ENCODE peak calls at places on chromosome 20, in four cellular contexts. One of them, this sample, is unnamed.

GRCh38 chr20:51639206-51639832 is 96.8 kb upstream of the NFATC2 start:
- DNase-seq in ovary: peak; percentile 76
- DNase-seq in body of pancreas: peak; percentile 63
- DNase-seq in esophagus muscularis mucosa: no peak
- DNase-seq in this sample: no peak

GRCh38 chr20:39935921-39936320 is 753.1 kb downstream of the MAFB start:
- DNase-seq in esophagus muscularis mucosa: no peak
- DNase-seq in ovary: no peak
- DNase-seq in body of pancreas: no peak
- DNase-seq in this sample: no peak

GRCh38 chr20:62603021-62603906 is 39.0 kb upstream of the SLCO4A1 start:
- DNase-seq in body of pancreas: peak; percentile 89
- DNase-seq in ovary: no peak
- DNase-seq in esophagus muscularis mucosa: no peak
- DNase-seq in this sample: no peak

GRCh38 chr20:33679758-33680485 is 5.7 kb upstream of the NECAB3 start:
- DNase-seq in ovary: peak; percentile 47
- DNase-seq in esophagus muscularis mucosa: no peak
- DNase-seq in body of pancreas: no peak
- DNase-seq in this sample: no peak

GRCh38 chr20:6663104-6663503 is 104.4 kb upstream of the BMP2 start:
- DNase-seq in ovary: no peak
- DNase-seq in body of pancreas: no peak
- DNase-seq in esophagus muscularis mucosa: no peak
- DNase-seq in this sample: no peak

GRCh38 chr20:6780414-6780813 is 12.9 kb downstream of the BMP2 start:
- DNase-seq in esophagus muscularis mucosa: no peak
- DNase-seq in body of pancreas: peak; percentile 17
- DNase-seq in ovary: no peak
- DNase-seq in this sample: no peak

GRCh38 chr20:16612708-16613107 is 39.5 kb upstream of the KIF16B start:
- DNase-seq in esophagus muscularis mucosa: no peak
- DNase-seq in ovary: no peak
- DNase-seq in body of pancreas: no peak
- DNase-seq in this sample: no peak

GRCh38 chr20:2815242-2815900 is 584 bp downstream of the C20orf141 start:
- DNase-seq in esophagus muscularis mucosa: no peak
- DNase-seq in ovary: no peak
- DNase-seq in body of pancreas: no peak
- DNase-seq in this sample: peak; percentile 95

GRCh38 chr20:57678340-57678739 is 31.5 kb downstream of the PMEPA1 start:
- DNase-seq in ovary: no peak
- DNase-seq in body of pancreas: no peak
- DNase-seq in esophagus muscularis mucosa: no peak
- DNase-seq in this sample: no peak

GRCh38 chr20:57928181-57928967 is 218.6 kb upstream of the PMEPA1 start:
- DNase-seq in ovary: no peak
- DNase-seq in esophagus muscularis mucosa: no peak
- DNase-seq in body of pancreas: no peak
- DNase-seq in this sample: no peak

GRCh38 chr20:51026317-51026716 is 3.4 kb upstream of the KCNG1 start:
- DNase-seq in ovary: no peak
- DNase-seq in body of pancreas: no peak
- DNase-seq in esophagus muscularis mucosa: no peak
- DNase-seq in this sample: no peak

GRCh38 chr20:33914871-33915270 is 78.8 kb upstream of the RALY start:
- DNase-seq in ovary: no peak
- DNase-seq in esophagus muscularis mucosa: no peak
- DNase-seq in body of pancreas: no peak
- DNase-seq in this sample: no peak

GRCh38 chr20:52746190-52746589 is 226.0 kb upstream of the TSHZ2 start:
- DNase-seq in ovary: no peak
- DNase-seq in body of pancreas: no peak
- DNase-seq in esophagus muscularis mucosa: no peak
- DNase-seq in this sample: no peak

GRCh38 chr20:8624616-8625015 is 444.3 kb upstream of the PLCB4 start:
- DNase-seq in body of pancreas: no peak
- DNase-seq in esophagus muscularis mucosa: no peak
- DNase-seq in ovary: no peak
- DNase-seq in this sample: no peak

DNA sequence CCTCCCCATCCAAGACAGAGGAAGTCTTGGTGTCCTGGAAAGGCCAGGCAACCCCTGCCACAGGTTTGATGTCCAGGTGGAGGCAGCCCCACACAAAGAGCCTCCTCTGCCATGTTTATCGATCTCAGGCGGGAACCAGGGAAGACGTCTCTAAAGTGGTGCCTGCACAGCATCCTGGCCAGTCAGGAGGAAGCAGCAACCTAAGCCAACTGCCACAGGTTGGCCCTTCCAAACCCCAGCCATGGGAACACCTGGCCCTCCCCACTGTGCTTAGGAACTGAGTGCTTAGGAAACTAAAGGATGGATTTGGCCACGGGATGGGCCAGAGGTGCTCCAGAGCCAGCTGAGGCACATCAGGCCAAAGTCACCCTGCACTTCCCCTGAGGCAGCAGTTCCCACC is 56.9 kb downstream of the CSE1L start:
- DNase-seq in ovary: no peak
- DNase-seq in body of pancreas: no peak
- DNase-seq in esophagus muscularis mucosa: no peak
- DNase-seq in this sample: no peak
- H3K36me3 ChIP-seq in ovary: no peaks in the 10 kb centered on the region
- H3K36me3 ChIP-seq in body of pancreas: peaks cover 12% of the 10 kb centered on the region
- H3K36me3 ChIP-seq in esophagus muscularis mucosa: peaks cover 66% of the 10 kb centered on the region
- H3K36me3 ChIP-seq in this sample: no peaks in the 10 kb centered on the region

GRCh38 chr20:1331801-1332453 is 3.0 kb upstream of the SDCBP2 start:
- DNase-seq in esophagus muscularis mucosa: peak; percentile 57
- DNase-seq in body of pancreas: no peak
- DNase-seq in ovary: no peak
- DNase-seq in this sample: peak; percentile 64

GRCh38 chr20:1328680-1329330 is at the start of gene SDCBP2:
- DNase-seq in esophagus muscularis mucosa: peak; percentile 74
- DNase-seq in body of pancreas: peak; percentile 97
- DNase-seq in ovary: no peak
- DNase-seq in this sample: peak; percentile 91

GRCh38 chr20:1331101-1331500 is 2.2 kb upstream of the SDCBP2 start:
- DNase-seq in esophagus muscularis mucosa: peak; percentile 64
- DNase-seq in ovary: no peak
- DNase-seq in body of pancreas: no peak
- DNase-seq in this sample: peak; percentile 86

GRCh38 chr20:1327827-1328679 is 886 bp downstream of the SDCBP2 start:
- DNase-seq in body of pancreas: no peak
- DNase-seq in ovary: no peak
- DNase-seq in esophagus muscularis mucosa: peak; percentile 57
- DNase-seq in this sample: peak; percentile 86

DNA sequence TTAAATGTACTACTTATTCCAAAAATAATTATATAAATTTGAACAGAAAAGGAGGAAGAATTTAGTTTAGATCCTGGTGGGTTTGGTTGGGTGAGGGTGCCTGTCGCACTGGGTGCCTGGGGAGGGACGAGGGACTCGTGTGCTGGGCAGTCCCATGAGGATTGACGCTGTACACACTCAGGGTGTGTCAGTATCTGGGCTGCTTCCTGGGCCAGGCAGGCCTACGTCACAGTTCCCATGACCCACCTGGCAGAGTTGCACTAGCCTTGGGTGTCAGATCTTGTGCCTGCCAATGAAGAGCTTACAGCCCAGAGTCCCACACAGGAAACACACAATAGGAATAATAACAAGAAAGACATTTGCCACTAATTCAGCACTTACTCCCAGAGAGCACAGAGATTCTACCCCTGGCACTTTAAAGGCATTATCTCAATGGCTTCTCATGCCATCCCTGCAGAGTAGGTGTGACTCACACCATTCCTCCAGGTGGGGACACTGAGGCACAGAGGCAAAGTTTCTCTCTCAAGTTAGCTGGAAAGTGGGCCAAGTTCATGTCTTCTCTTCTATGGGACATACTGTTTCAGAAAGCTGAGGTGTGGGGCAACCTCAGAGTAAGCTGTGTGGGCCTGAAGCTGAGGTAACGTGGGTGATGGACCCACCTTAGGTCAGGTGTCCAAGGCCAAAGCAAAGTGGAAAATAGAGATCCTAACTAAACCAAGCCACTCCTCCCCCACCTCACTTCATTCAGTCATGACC is 1.3 kb upstream of the SDCBP2 start:
- DNase-seq in body of pancreas: peak; percentile 94
- DNase-seq in esophagus muscularis mucosa: peak; percentile 92
- DNase-seq in ovary: no peak
- DNase-seq in this sample: peak; percentile 95
- TF ChIP-seq POLR2A in body of pancreas: peak; percentile 42
- TF ChIP-seq POLR2A in esophagus muscularis mucosa: no peak
- TF ChIP-seq POLR2A in ovary: no peak
- TF ChIP-seq POLR2A in this sample: no peak

GRCh38 chr20:63833776-63834544 is 2.9 kb upstream of the ZBTB46 start:
- DNase-seq in body of pancreas: no peak
- DNase-seq in ovary: peak; percentile 58
- DNase-seq in esophagus muscularis mucosa: no peak
- DNase-seq in this sample: no peak
- H3K27ac ChIP-seq in body of pancreas: no peak overlapping the region
- H3K27ac ChIP-seq in ovary: peak overlapping the region; percentile 87
- H3K27ac ChIP-seq in esophagus muscularis mucosa: peak overlapping the region; percentile 76
- H3K27ac ChIP-seq in this sample: peak overlapping the region; percentile 88

DNA sequence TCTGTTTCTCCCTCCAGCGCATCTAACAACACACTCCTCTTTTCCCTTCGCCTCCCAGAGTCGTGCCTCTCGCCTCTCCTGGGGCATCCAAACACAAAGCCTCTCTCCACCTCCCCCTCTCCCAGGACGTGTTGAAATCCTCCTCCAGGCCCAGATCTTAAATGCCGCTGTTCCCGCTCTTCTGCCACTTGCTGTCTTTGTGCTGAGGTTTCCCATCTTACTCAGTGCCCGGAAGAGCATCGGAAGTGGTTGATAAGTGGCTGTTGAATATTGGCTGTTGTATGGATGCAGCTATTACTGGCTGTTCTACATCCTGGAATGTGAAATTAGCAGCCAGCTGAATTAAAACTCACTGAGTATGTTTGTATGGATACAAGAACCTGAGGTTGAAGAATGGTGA is 108.5 kb upstream of the GGTLC1 start:
- DNase-seq in esophagus muscularis mucosa: no peak
- DNase-seq in body of pancreas: no peak
- DNase-seq in ovary: no peak
- DNase-seq in this sample: no peak
- H3K36me3 ChIP-seq in esophagus muscularis mucosa: no peaks in the 10 kb centered on the region
- H3K36me3 ChIP-seq in body of pancreas: no peaks in the 10 kb centered on the region
- H3K36me3 ChIP-seq in ovary: no peaks in the 10 kb centered on the region
- H3K36me3 ChIP-seq in this sample: no peaks in the 10 kb centered on the region

GRCh38 chr20:38432292-38432691 is 2.8 kb downstream of the SNHG17 start:
- DNase-seq in body of pancreas: no peak
- DNase-seq in ovary: no peak
- DNase-seq in esophagus muscularis mucosa: no peak
- DNase-seq in this sample: no peak
- TF ChIP-seq POLR2A in body of pancreas: no peak
- TF ChIP-seq POLR2A in ovary: no peak
- TF ChIP-seq POLR2A in esophagus muscularis mucosa: no peak
- TF ChIP-seq POLR2A in this sample: no peak

GRCh38 chr20:54266844-54267243 is 59.0 kb downstream of the PFDN4 start:
- DNase-seq in body of pancreas: no peak
- DNase-seq in esophagus muscularis mucosa: no peak
- DNase-seq in ovary: no peak
- DNase-seq in this sample: no peak
- H3K27ac ChIP-seq in body of pancreas: peak overlapping the region; percentile 7
- H3K27ac ChIP-seq in esophagus muscularis mucosa: no peak overlapping the region
- H3K27ac ChIP-seq in ovary: no peak overlapping the region
- H3K27ac ChIP-seq in this sample: no peak overlapping the region

GRCh38 chr20:47300071-47300470 is 56.4 kb downstream of the ZMYND8 start:
- DNase-seq in body of pancreas: no peak
- DNase-seq in ovary: no peak
- DNase-seq in esophagus muscularis mucosa: no peak
- DNase-seq in this sample: no peak
- H3K36me3 ChIP-seq in body of pancreas: no peaks in the 10 kb centered on the region
- H3K36me3 ChIP-seq in ovary: no peaks in the 10 kb centered on the region
- H3K36me3 ChIP-seq in esophagus muscularis mucosa: peaks cover 58% of the 10 kb centered on the region
- H3K36me3 ChIP-seq in this sample: peaks cover 8% of the 10 kb centered on the region

DNA sequence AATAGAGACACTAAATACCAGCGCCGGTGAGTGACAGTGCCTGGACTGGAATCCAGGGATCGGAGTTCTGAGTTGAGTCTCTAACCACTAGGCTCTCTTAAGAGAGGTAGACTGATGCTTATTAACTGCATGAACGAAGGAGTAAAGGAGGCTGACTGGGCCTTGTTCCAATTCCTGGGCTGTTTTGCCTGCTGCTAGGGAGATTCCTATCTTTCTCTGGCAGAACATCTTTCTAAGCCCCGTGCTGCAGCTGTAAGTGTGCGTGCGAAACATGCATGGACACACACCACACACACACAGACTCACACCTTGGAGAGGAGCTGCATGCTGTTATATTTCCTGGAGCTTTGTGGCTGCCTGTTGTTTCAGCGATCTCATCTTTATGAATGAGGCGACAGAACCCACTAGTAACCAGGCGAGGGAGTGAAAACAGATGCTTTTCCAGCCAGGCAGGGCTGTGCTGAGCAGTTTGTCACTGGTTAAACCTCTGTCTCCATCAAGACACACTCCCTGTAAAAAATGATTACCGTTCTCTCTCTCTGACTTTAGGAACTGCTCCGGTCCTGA is 157.3 kb upstream of the ZNF217 start:
- DNase-seq in esophagus muscularis mucosa: no peak
- DNase-seq in body of pancreas: no peak
- DNase-seq in ovary: no peak
- DNase-seq in this sample: no peak
- TF ChIP-seq POLR2A in esophagus muscularis mucosa: no peak
- TF ChIP-seq POLR2A in body of pancreas: no peak
- TF ChIP-seq POLR2A in ovary: no peak
- TF ChIP-seq POLR2A in this sample: no peak

GRCh38 chr20:43843965-43844660 is 70.5 kb upstream of the TOX2 start:
- DNase-seq in body of pancreas: no peak
- DNase-seq in ovary: no peak
- DNase-seq in esophagus muscularis mucosa: no peak
- DNase-seq in this sample: no peak
- H3K27ac ChIP-seq in body of pancreas: no peak overlapping the region
- H3K27ac ChIP-seq in ovary: no peak overlapping the region
- H3K27ac ChIP-seq in esophagus muscularis mucosa: peak overlapping the region; percentile 30
- H3K27ac ChIP-seq in this sample: peak overlapping the region; percentile 56

DNA sequence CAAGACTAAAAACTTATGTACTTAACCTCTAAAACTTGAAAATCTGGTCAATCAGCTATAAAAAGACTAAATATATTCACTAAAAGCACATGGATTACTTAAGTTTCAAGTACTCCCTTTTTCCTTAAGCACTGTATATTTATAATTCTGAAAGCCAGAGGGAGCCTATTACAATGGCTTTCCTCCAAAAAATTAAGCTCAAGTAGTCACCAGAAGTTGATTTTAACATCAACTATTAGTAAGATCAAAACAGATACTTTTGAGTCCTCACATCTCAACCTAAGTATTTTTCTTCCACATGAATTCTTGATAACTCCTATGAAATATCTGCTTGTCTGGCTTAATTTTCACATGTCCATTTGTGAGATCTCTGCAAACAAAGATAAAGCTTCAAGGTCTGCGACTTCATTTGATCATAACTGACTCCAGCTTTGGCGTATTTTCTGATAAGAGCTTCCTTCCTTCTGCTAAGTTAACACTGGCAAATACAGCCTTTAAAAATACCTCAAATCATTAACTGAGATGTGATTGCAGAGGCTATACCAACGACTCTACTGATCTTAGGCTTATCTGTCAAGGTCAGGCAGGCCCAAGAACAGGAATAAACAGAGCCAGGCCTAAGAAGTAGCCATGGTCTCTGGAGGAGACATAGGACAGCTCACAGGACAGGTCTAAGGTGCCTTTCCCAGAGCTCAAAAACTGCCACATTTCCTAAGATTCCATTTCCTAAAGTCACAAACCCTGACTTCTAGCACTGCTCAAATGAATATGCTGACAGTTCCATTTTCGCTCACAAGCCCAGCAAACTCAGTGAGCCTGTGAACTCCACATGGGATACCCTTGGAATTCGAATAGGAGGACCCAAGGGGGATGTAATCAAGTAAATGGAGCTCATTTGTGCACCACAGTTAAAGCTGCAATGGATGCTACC is 10.0 kb downstream of the SNX5 start:
- DNase-seq in ovary: no peak
- DNase-seq in esophagus muscularis mucosa: no peak
- DNase-seq in body of pancreas: no peak
- DNase-seq in this sample: no peak
- H3K36me3 ChIP-seq in ovary: no peaks in the 10 kb centered on the region
- H3K36me3 ChIP-seq in esophagus muscularis mucosa: peaks cover 27% of the 10 kb centered on the region
- H3K36me3 ChIP-seq in body of pancreas: no peaks in the 10 kb centered on the region
- H3K36me3 ChIP-seq in this sample: no peaks in the 10 kb centered on the region

This sample was measured in vagina.